ENCODE peak calls at places on chromosomes 7 and 10, in four cellular contexts. Z is HCT116, Q is HepG2, V is K562. M is an unnamed sample.

GRCh38 chr7:139995034-139995915 is 67.5 kb downstream of the PARP12 start:
- DNase-seq in Z (no peak), Q (no peak), V (no peak), M (no peak)

GRCh38 chr10:131001438-131001837 is 310.1 kb downstream of the TCERG1L start:
- DNase-seq in Z (no peak), Q (no peak), V (no peak), M (no peak)

GRCh38 chr10:117075064-117075463 is 63.0 kb downstream of the VAX1 start:
- DNase-seq in Z (no peak), Q (no peak), V (no peak), M (no peak)

GRCh38 chr10:115092555-115093285 is 445 bp upstream of the ATRNL1 start:
- DNase-seq in Z (no peak), Q (no peak), V (no peak), M (no peak)

GRCh38 chr7:46029111-46029704 is 108.1 kb upstream of the IGFBP3 start:
- DNase-seq in Z (no peak), Q (no peak), V (no peak), M (no peak)

GRCh38 chr10:117532003-117532385 is 10.6 kb upstream of the EMX2 start:
- DNase-seq in Z (no peak), Q (no peak), V (no peak), M (no peak)

GRCh38 chr10:35789996-35790395 is 147.9 kb upstream of the FZD8 start:
- DNase-seq in Z (no peak), Q (no peak), V (no peak), M (no peak)

GRCh38 chr7:20188551-20188950 is 28.6 kb downstream of the MACC1 start:
- DNase-seq in Z (no peak), Q (no peak), V (no peak), M (no peak)

GRCh38 chr10:98980353-98980752 is 255.3 kb downstream of the HPSE2 start:
- DNase-seq in Z (no peak), Q (no peak), V (no peak), M (no peak)

GRCh38 chr7:3438352-3438751 is 137.3 kb downstream of the SDK1 start:
- DNase-seq in Z (no peak), Q (no peak), V (no peak), M (no peak)

GRCh38 chr10:123526356-123527079 is 139.6 kb upstream of the GPR26 start:
- DNase-seq in Z (no peak), Q (no peak), V (no peak), M (no peak)

GRCh38 chr10:14564268-14564744 is 210.4 kb downstream of the FAM107B start:
- DNase-seq in Z (no peak), Q (no peak), V (no peak), M (no peak)

GRCh38 chr10:124657806-124658205 is 86.4 kb downstream of the FAM53B start:
- DNase-seq in Z (no peak), Q (no peak), V (no peak), M (no peak)

GRCh38 chr7:84187813-84188212 is 6.8 kb downstream of the SEMA3A start:
- DNase-seq in Z (no peak), Q (no peak), V (no peak), M (no peak)

GRCh38 chr10:18219096-18219495 is 78.9 kb downstream of the CACNB2 start:
- DNase-seq in Z (no peak), Q (no peak), V (no peak), M (no peak)

GRCh38 chr10:102452672-102453340 is 1.5 kb upstream of the C10orf95 start:
- DNase-seq in Z (peak; percentile 69), Q (no peak), V (no peak), M (peak; percentile 61)

GRCh38 chr10:102450124-102450373 is 1.3 kb downstream of the C10orf95 start:
- DNase-seq in Z (no peak), Q (no peak), V (no peak), M (no peak)

GRCh38 chr10:102451105-102451969 is at the start of gene C10orf95:
- DNase-seq in Z (no peak), Q (no peak), V (no peak), M (no peak)

GRCh38 chr10:102450374-102451104 is 804 bp downstream of the C10orf95 start:
- DNase-seq in Z (peak; percentile 82), Q (peak; percentile 75), V (peak; percentile 74), M (no peak)

GRCh38 chr10:102449321-102450123 is 1.8 kb downstream of the C10orf95 start:
- DNase-seq in Z (peak; percentile 84), Q (peak; percentile 76), V (peak; percentile 40), M (no peak)
- TF ChIP-seq TCF7L2 in Z (no peak), Q (no peak), V (no peak), M (no peak)

GRCh38 chr10:21260793-21261149 is 264.7 kb downstream of the SKIDA1 start:
- DNase-seq in Z (no peak), Q (no peak), V (no peak), M (no peak)

GRCh38 chr10:21263266-21263803 is 262.1 kb downstream of the SKIDA1 start:
- DNase-seq in Z (no peak), Q (no peak), V (no peak), M (no peak)

GRCh38 chr10:21263839-21264238 is 261.6 kb downstream of the SKIDA1 start:
- DNase-seq in Z (no peak), Q (no peak), V (no peak), M (no peak)

GRCh38 chr10:21260060-21260792 is 265.3 kb downstream of the SKIDA1 start:
- DNase-seq in Z (no peak), Q (no peak), V (no peak), M (no peak)

GRCh38 chr10:21261705-21262285 is 263.7 kb downstream of the SKIDA1 start:
- DNase-seq in Z (no peak), Q (no peak), V (no peak), M (no peak)
- H3K27ac ChIP-seq in Z (no peak overlapping the region), Q (no peak overlapping the region), V (no peak overlapping the region), M (no peak overlapping the region)

GRCh38 chr7:156308976-156309620 is 331.5 kb upstream of the RNF32 start:
- DNase-seq in Z (no peak), Q (no peak), V (no peak), M (no peak)

DNA sequence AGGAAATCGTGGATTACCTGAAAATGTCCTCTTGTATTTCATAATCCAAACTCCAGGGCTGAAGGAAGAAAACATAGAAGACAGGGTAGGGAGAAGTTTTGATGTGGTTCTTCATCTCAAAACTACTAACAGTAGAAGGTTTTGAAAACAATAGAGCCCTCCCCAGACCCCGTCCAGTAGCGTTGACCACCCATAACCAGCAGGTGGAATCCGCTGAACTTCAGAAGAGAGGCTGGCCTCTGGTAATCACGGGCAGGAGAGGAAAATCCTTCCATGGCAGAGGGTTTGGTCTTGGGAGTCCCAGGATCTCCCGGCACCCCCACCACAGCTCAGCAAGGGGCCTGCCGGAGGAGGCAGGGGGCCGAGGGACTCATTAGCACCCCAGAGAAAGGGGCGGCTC is 333.4 kb upstream of the RNF32 start:
- DNase-seq in Z (no peak), Q (no peak), V (no peak), M (no peak)
- H3K4me3 ChIP-seq in Z (no peak overlapping the region), Q (no peak overlapping the region), V (no peak overlapping the region), M (no peak overlapping the region)

GRCh38 chr7:92955081-92955480 is 118.7 kb upstream of the CDK6 start:
- DNase-seq in Z (no peak), Q (no peak), V (no peak), M (no peak)
- TF ChIP-seq TCF7L2 in Z (no peak), Q (no peak), V (no peak), M (no peak)